ENCODE peak calls at places on chromosomes 4 and X, in seven cellular contexts. One of them, this sample, is unnamed.

GRCh38 chrX:103488332-103488731 is 31.0 kb downstream of the RAB40A start:
- DNase-seq in right cardiac atrium: no peak
- DNase-seq in non-pigmented ciliary epithelial cell: no peak
- DNase-seq in smooth muscle cell of the brain vasculature: no peak
- DNase-seq in T47D: peak; percentile 9
- DNase-seq in neural crest cell: no peak
- DNase-seq in bronchial epithelial cell: no peak
- DNase-seq in this sample: no peak

GRCh38 chr4:81631958-81632439 is 160.3 kb upstream of the RASGEF1B start:
- DNase-seq in right cardiac atrium: no peak
- DNase-seq in non-pigmented ciliary epithelial cell: peak; percentile 55
- DNase-seq in smooth muscle cell of the brain vasculature: no peak
- DNase-seq in T47D: peak; percentile 13
- DNase-seq in neural crest cell: no peak
- DNase-seq in bronchial epithelial cell: peak; percentile 100
- DNase-seq in this sample: peak; percentile 100

GRCh38 chr4:46889410-46889809 is 19.6 kb downstream of the COX7B2 start:
- DNase-seq in right cardiac atrium: no peak
- DNase-seq in non-pigmented ciliary epithelial cell: no peak
- DNase-seq in smooth muscle cell of the brain vasculature: no peak
- DNase-seq in T47D: no peak
- DNase-seq in neural crest cell: no peak
- DNase-seq in bronchial epithelial cell: no peak
- DNase-seq in this sample: no peak

GRCh38 chr4:125313989-125314602 is 659 bp upstream of the FAT4 start:
- DNase-seq in right cardiac atrium: no peak
- DNase-seq in non-pigmented ciliary epithelial cell: no peak
- DNase-seq in smooth muscle cell of the brain vasculature: no peak
- DNase-seq in T47D: no peak
- DNase-seq in neural crest cell: no peak
- DNase-seq in bronchial epithelial cell: no peak
- DNase-seq in this sample: no peak

GRCh38 chrX:41333744-41333993 is 293 bp upstream of the DDX3X start:
- DNase-seq in right cardiac atrium: no peak
- DNase-seq in non-pigmented ciliary epithelial cell: no peak
- DNase-seq in smooth muscle cell of the brain vasculature: peak; percentile 88
- DNase-seq in T47D: peak; percentile 92
- DNase-seq in neural crest cell: peak; percentile 57
- DNase-seq in bronchial epithelial cell: peak; percentile 65
- DNase-seq in this sample: peak; percentile 24

GRCh38 chrX:118552501-118552900 is 56.9 kb downstream of the DOCK11 start:
- DNase-seq in right cardiac atrium: no peak
- DNase-seq in non-pigmented ciliary epithelial cell: no peak
- DNase-seq in smooth muscle cell of the brain vasculature: no peak
- DNase-seq in T47D: no peak
- DNase-seq in neural crest cell: no peak
- DNase-seq in bronchial epithelial cell: peak; percentile 90
- DNase-seq in this sample: peak; percentile 46

GRCh38 chrX:71923516-71923915 is 12.9 kb downstream of the NHSL2 start:
- DNase-seq in right cardiac atrium: no peak
- DNase-seq in non-pigmented ciliary epithelial cell: no peak
- DNase-seq in smooth muscle cell of the brain vasculature: no peak
- DNase-seq in T47D: no peak
- DNase-seq in neural crest cell: no peak
- DNase-seq in bronchial epithelial cell: no peak
- DNase-seq in this sample: no peak

GRCh38 chr4:139454646-139455045 is 725 bp downstream of the RAB33B start:
- DNase-seq in right cardiac atrium: no peak
- DNase-seq in non-pigmented ciliary epithelial cell: no peak
- DNase-seq in smooth muscle cell of the brain vasculature: no peak
- DNase-seq in T47D: no peak
- DNase-seq in neural crest cell: no peak
- DNase-seq in bronchial epithelial cell: peak; percentile 10
- DNase-seq in this sample: no peak

GRCh38 chr4:105496899-105497298 is 23.0 kb upstream of the PPA2 start:
- DNase-seq in right cardiac atrium: no peak
- DNase-seq in non-pigmented ciliary epithelial cell: no peak
- DNase-seq in smooth muscle cell of the brain vasculature: no peak
- DNase-seq in T47D: peak; percentile 51
- DNase-seq in neural crest cell: no peak
- DNase-seq in bronchial epithelial cell: no peak
- DNase-seq in this sample: no peak

GRCh38 chrX:30713061-30713525 is 59.9 kb downstream of the GK start:
- DNase-seq in right cardiac atrium: peak; percentile 50
- DNase-seq in non-pigmented ciliary epithelial cell: peak; percentile 26
- DNase-seq in smooth muscle cell of the brain vasculature: peak; percentile 3
- DNase-seq in T47D: peak; percentile 79
- DNase-seq in neural crest cell: peak; percentile 60
- DNase-seq in bronchial epithelial cell: peak; percentile 52
- DNase-seq in this sample: no peak

GRCh38 chr4:3290476-3290875 is 2.3 kb upstream of the RGS12 start:
- DNase-seq in right cardiac atrium: no peak
- DNase-seq in non-pigmented ciliary epithelial cell: no peak
- DNase-seq in smooth muscle cell of the brain vasculature: no peak
- DNase-seq in T47D: no peak
- DNase-seq in neural crest cell: no peak
- DNase-seq in bronchial epithelial cell: no peak
- DNase-seq in this sample: no peak

GRCh38 chr4:25950476-25951389 is 36.7 kb downstream of the SMIM20 start:
- DNase-seq in right cardiac atrium: no peak
- DNase-seq in non-pigmented ciliary epithelial cell: no peak
- DNase-seq in smooth muscle cell of the brain vasculature: no peak
- DNase-seq in T47D: no peak
- DNase-seq in neural crest cell: no peak
- DNase-seq in bronchial epithelial cell: no peak
- DNase-seq in this sample: no peak

GRCh38 chr4:31059753-31060522 is 339.8 kb downstream of the PCDH7 start:
- DNase-seq in right cardiac atrium: no peak
- DNase-seq in non-pigmented ciliary epithelial cell: no peak
- DNase-seq in smooth muscle cell of the brain vasculature: no peak
- DNase-seq in T47D: no peak
- DNase-seq in neural crest cell: no peak
- DNase-seq in bronchial epithelial cell: peak; percentile 32
- DNase-seq in this sample: no peak

GRCh38 chr4:99536148-99536728 is 25.4 kb downstream of the C4orf17 start:
- DNase-seq in right cardiac atrium: peak; percentile 32
- DNase-seq in non-pigmented ciliary epithelial cell: no peak
- DNase-seq in smooth muscle cell of the brain vasculature: no peak
- DNase-seq in T47D: no peak
- DNase-seq in neural crest cell: no peak
- DNase-seq in bronchial epithelial cell: no peak
- DNase-seq in this sample: no peak

GRCh38 chr4:78864405-78865024 is 74.7 kb downstream of the PAQR3 start:
- DNase-seq in right cardiac atrium: no peak
- DNase-seq in non-pigmented ciliary epithelial cell: peak; percentile 59
- DNase-seq in smooth muscle cell of the brain vasculature: peak; percentile 47
- DNase-seq in T47D: peak; percentile 78
- DNase-seq in neural crest cell: no peak
- DNase-seq in bronchial epithelial cell: peak; percentile 80
- DNase-seq in this sample: peak; percentile 29

GRCh38 chr4:26015133-26015651 is 101.2 kb downstream of the SMIM20 start:
- DNase-seq in right cardiac atrium: peak; percentile 85
- DNase-seq in non-pigmented ciliary epithelial cell: no peak
- DNase-seq in smooth muscle cell of the brain vasculature: no peak
- DNase-seq in T47D: no peak
- DNase-seq in neural crest cell: no peak
- DNase-seq in bronchial epithelial cell: no peak
- DNase-seq in this sample: no peak

GRCh38 chr4:114860791-114861190 is 252.6 kb downstream of the NDST4 start:
- DNase-seq in right cardiac atrium: no peak
- DNase-seq in non-pigmented ciliary epithelial cell: no peak
- DNase-seq in smooth muscle cell of the brain vasculature: no peak
- DNase-seq in T47D: no peak
- DNase-seq in neural crest cell: no peak
- DNase-seq in bronchial epithelial cell: no peak
- DNase-seq in this sample: no peak

GRCh38 chr4:2937146-2937857 is 25.9 kb downstream of the NOP14 start:
- DNase-seq in right cardiac atrium: no peak
- DNase-seq in non-pigmented ciliary epithelial cell: no peak
- DNase-seq in smooth muscle cell of the brain vasculature: no peak
- DNase-seq in T47D: peak; percentile 85
- DNase-seq in neural crest cell: no peak
- DNase-seq in bronchial epithelial cell: peak; percentile 99
- DNase-seq in this sample: peak; percentile 95

GRCh38 chr4:158008551-158009218 is 164.1 kb downstream of the GASK1B start:
- DNase-seq in right cardiac atrium: no peak
- DNase-seq in non-pigmented ciliary epithelial cell: peak; percentile 43
- DNase-seq in smooth muscle cell of the brain vasculature: peak; percentile 52
- DNase-seq in T47D: no peak
- DNase-seq in neural crest cell: no peak
- DNase-seq in bronchial epithelial cell: peak; percentile 33
- DNase-seq in this sample: no peak

GRCh38 chr4:108693819-108694218 is 43.4 kb downstream of the OSTC start:
- DNase-seq in right cardiac atrium: no peak
- DNase-seq in non-pigmented ciliary epithelial cell: no peak
- DNase-seq in smooth muscle cell of the brain vasculature: no peak
- DNase-seq in T47D: no peak
- DNase-seq in neural crest cell: no peak
- DNase-seq in bronchial epithelial cell: peak; percentile 41
- DNase-seq in this sample: no peak

GRCh38 chrX:72121381-72121780 is 10.3 kb downstream of the RTL5 start:
- DNase-seq in right cardiac atrium: peak; percentile 78
- DNase-seq in non-pigmented ciliary epithelial cell: no peak
- DNase-seq in smooth muscle cell of the brain vasculature: no peak
- DNase-seq in T47D: no peak
- DNase-seq in neural crest cell: no peak
- DNase-seq in bronchial epithelial cell: peak; percentile 54
- DNase-seq in this sample: peak; percentile 24